ENCODE peak calls at places on chromosomes 5 and 9, in six cellular contexts. I, B, Y, H, U and T are unnamed samples.

GRCh38 chr5:37730896-37731455 is 108.9 kb downstream of the GDNF start:
- DNase-seq in I (no peak), B (no peak), Y (no peak), H (no peak), U (no peak), T (no peak)

GRCh38 chr5:53425598-53426516 is 54.6 kb upstream of the FST start:
- DNase-seq in I (peak), B (no peak), Y (no peak), H (no peak), U (peak), T (no peak)

GRCh38 chr5:179839328-179840256 is 18.9 kb downstream of the SQSTM1 start:
- DNase-seq in I (no peak), B (no peak), Y (no peak), H (no peak), U (no peak), T (no peak)

GRCh38 chr5:107519900-107520354 is 150.8 kb downstream of the EFNA5 start:
- DNase-seq in I (no peak), B (no peak), Y (no peak), H (no peak), U (no peak), T (no peak)

GRCh38 chr9:118209343-118209742 is 505.1 kb downstream of the TLR4 start:
- DNase-seq in I (no peak), B (no peak), Y (no peak), H (no peak), U (no peak), T (no peak)

GRCh38 chr5:145936401-145937131 is at the start of gene SH3RF2:
- DNase-seq in I (peak), B (no peak), Y (peak), H (no peak), U (peak), T (no peak)

GRCh38 chr9:112218908-112219307 is 43.8 kb upstream of the SUSD1 start:
- DNase-seq in I (no peak), B (no peak), Y (no peak), H (no peak), U (no peak), T (no peak)

GRCh38 chr9:29625292-29625731 is 2052.0 kb upstream of the C9orf72 start:
- DNase-seq in I (no peak), B (no peak), Y (no peak), H (no peak), U (no peak), T (no peak)

GRCh38 chr9:121871431-121872025 is 220.1 kb downstream of the DAB2IP start:
- DNase-seq in I (no peak), B (no peak), Y (no peak), H (no peak), U (no peak), T (no peak)

GRCh38 chr5:136132087-136132486 is 558 bp upstream of the SMAD5 start:
- DNase-seq in I (peak), B (no peak), Y (no peak), H (no peak), U (peak), T (no peak)

GRCh38 chr5:80745490-80745889 is 90.7 kb upstream of the DHFR start:
- DNase-seq in I (no peak), B (no peak), Y (no peak), H (no peak), U (no peak), T (no peak)

GRCh38 chr5:125987677-125988255 is 435.4 kb upstream of the GRAMD2B start:
- DNase-seq in I (no peak), B (no peak), Y (no peak), H (no peak), U (no peak), T (no peak)

GRCh38 chr5:102758576-102758975 is 3.5 kb downstream of the PAM start:
- DNase-seq in I (no peak), B (no peak), Y (no peak), H (no peak), U (no peak), T (no peak)

GRCh38 chr9:133987946-133988665 is 4.0 kb downstream of the VAV2 start:
- DNase-seq in I (no peak), B (no peak), Y (no peak), H (no peak), U (no peak), T (no peak)

GRCh38 chr5:132417889-132418432 is 48.5 kb downstream of the SLC22A5 start:
- DNase-seq in I (no peak), B (no peak), Y (no peak), H (no peak), U (no peak), T (no peak)

GRCh38 chr9:92610470-92611420 is 59.2 kb downstream of the IPPK start:
- DNase-seq in I (no peak), B (no peak), Y (no peak), H (no peak), U (no peak), T (no peak)

GRCh38 chr5:91092859-91093843 is 290.0 kb downstream of the ARRDC3 start:
- DNase-seq in I (no peak), B (no peak), Y (no peak), H (no peak), U (no peak), T (no peak)

GRCh38 chr5:137176126-137176525 is 323.0 kb downstream of the SPOCK1 start:
- DNase-seq in I (no peak), B (no peak), Y (no peak), H (no peak), U (no peak), T (no peak)

GRCh38 chr9:97521576-97522333 is 20.3 kb downstream of the TMOD1 start:
- DNase-seq in I (no peak), B (no peak), Y (no peak), H (no peak), U (no peak), T (no peak)

GRCh38 chr5:143033535-143034260 is 263.5 kb downstream of the ARHGAP26 start:
- DNase-seq in I (no peak), B (no peak), Y (no peak), H (no peak), U (no peak), T (no peak)

GRCh38 chr9:88478236-88478635 is 56.7 kb upstream of the NXNL2 start:
- DNase-seq in I (no peak), B (no peak), Y (no peak), H (no peak), U (no peak), T (no peak)

GRCh38 chr5:10201223-10201868 is 48.3 kb downstream of the ATPSCKMT start:
- DNase-seq in I (peak), B (no peak), Y (no peak), H (no peak), U (peak), T (no peak)

GRCh38 chr9:15622596-15622995 is 69.8 kb downstream of the CCDC171 start:
- DNase-seq in I (no peak), B (no peak), Y (no peak), H (no peak), U (no peak), T (no peak)

GRCh38 chr9:88503101-88503844 is 31.7 kb upstream of the NXNL2 start:
- DNase-seq in I (no peak), B (no peak), Y (no peak), H (no peak), U (no peak), T (no peak)

GRCh38 chr9:127970401-127971313 is 10.1 kb downstream of the EEIG1 start:
- DNase-seq in I (no peak), B (no peak), Y (peak), H (no peak), U (no peak), T (no peak)

GRCh38 chr9:81396528-81396927 is 292.8 kb downstream of the TLE1 start:
- DNase-seq in I (no peak), B (no peak), Y (no peak), H (no peak), U (no peak), T (no peak)

GRCh38 chr9:133477992-133478850 is 678 bp downstream of the SLC2A6 start:
- DNase-seq in I (peak), B (no peak), Y (no peak), H (no peak), U (no peak), T (no peak)

GRCh38 chr5:126464959-126465358 is 41.8 kb downstream of the GRAMD2B start:
- DNase-seq in I (no peak), B (no peak), Y (no peak), H (no peak), U (no peak), T (peak)

GRCh38 chr5:25009063-25009462 is 364.3 kb upstream of the CDH10 start:
- DNase-seq in I (no peak), B (no peak), Y (no peak), H (no peak), U (no peak), T (no peak)

GRCh38 chr5:12292610-12293204 is 388.5 kb upstream of the CTNND2 start:
- DNase-seq in I (peak), B (no peak), Y (no peak), H (no peak), U (peak), T (peak)

GRCh38 chr9:136321561-136321960 is 5.8 kb upstream of the GPSM1 start:
- DNase-seq in I (no peak), B (no peak), Y (no peak), H (no peak), U (no peak), T (no peak)

GRCh38 chr9:69272212-69272611 is 52.8 kb upstream of the ENTREP1 start:
- DNase-seq in I (no peak), B (no peak), Y (no peak), H (no peak), U (no peak), T (no peak)